ENCODE peak calls at places on chromosomes 12 and 14, in five cellular contexts. H is mucosa of descending colon, E is HCT116, T is left lung, U is left ventricle myocardium superior. P is an unnamed sample.

GRCh38 chr12:109624467-109624866 is 50.9 kb downstream of the MVK start:
- ATAC-seq in H (peak; percentile 8), E (peak; percentile 23), T (no peak), U (no peak), P (no peak)

GRCh38 chr12:104522985-104523719 is 66.4 kb downstream of the CHST11 start:
- ATAC-seq in H (peak; percentile 39), E (no peak), T (peak; percentile 78), U (no peak), P (no peak)

GRCh38 chr14:59026086-59026485 is 162.4 kb upstream of the DAAM1 start:
- ATAC-seq in H (no peak), E (no peak), T (no peak), U (no peak), P (no peak)

GRCh38 chr12:14243941-14244340 is 121.5 kb upstream of the ATF7IP start:
- ATAC-seq in H (no peak), E (no peak), T (no peak), U (no peak), P (no peak)

GRCh38 chr14:51691176-51691575 is 39.5 kb downstream of the FRMD6 start:
- ATAC-seq in H (no peak), E (no peak), T (no peak), U (no peak), P (no peak)

GRCh38 chr12:114447274-114447716 is 41.4 kb upstream of the TBX5 start:
- ATAC-seq in H (no peak), E (no peak), T (peak; percentile 44), U (peak; percentile 68), P (no peak)

GRCh38 chr14:100147181-100147631 is 12.2 kb downstream of the DEGS2 start:
- ATAC-seq in H (no peak), E (no peak), T (no peak), U (no peak), P (no peak)

GRCh38 chr14:89425931-89426330 is 8.9 kb upstream of the FOXN3 start:
- ATAC-seq in H (no peak), E (peak; percentile 86), T (peak; percentile 21), U (no peak), P (no peak)

GRCh38 chr14:67472726-67473125 is 15.8 kb downstream of the TMEM229B start:
- ATAC-seq in H (no peak), E (no peak), T (no peak), U (no peak), P (no peak)

GRCh38 chr14:81147140-81147897 is 73.4 kb downstream of the GTF2A1 start:
- ATAC-seq in H (no peak), E (no peak), T (no peak), U (no peak), P (no peak)

GRCh38 chr14:59761851-59762250 is 108.7 kb downstream of the RTN1 start:
- ATAC-seq in H (no peak), E (no peak), T (no peak), U (no peak), P (no peak)

GRCh38 chr12:15180325-15180724 is 40.9 kb downstream of the RERG start:
- ATAC-seq in H (no peak), E (no peak), T (peak; percentile 30), U (peak; percentile 60), P (no peak)

GRCh38 chr12:9319842-9320173 is 111.6 kb upstream of the PZP start:
- ATAC-seq in H (peak; percentile 47), E (no peak), T (peak; percentile 59), U (no peak), P (no peak)

GRCh38 chr12:122032570-122032969 is 10.9 kb downstream of the BCL7A start:
- ATAC-seq in H (no peak), E (no peak), T (no peak), U (no peak), P (no peak)

GRCh38 chr12:94690199-94690695 is 39.9 kb upstream of the TMCC3 start:
- ATAC-seq in H (peak; percentile 16), E (no peak), T (peak; percentile 66), U (peak; percentile 73), P (peak; percentile 81)

GRCh38 chr14:69037790-69038448 is 58.8 kb upstream of the ACTN1 start:
- ATAC-seq in H (no peak), E (no peak), T (no peak), U (peak; percentile 39), P (no peak)

GRCh38 chr12:67704071-67704470 is 55.5 kb downstream of the DYRK2 start:
- ATAC-seq in H (no peak), E (no peak), T (no peak), U (no peak), P (no peak)